ENCODE peak calls at places on chromosomes 16 and 17, in nine cellular contexts. Z is sigmoid colon; G is tibial nerve; K is Panc1; X is pancreas; J is adrenal gland; D is H9; B is CD8-positive, alpha-beta T cell; F is neuronal stem cell. Y is an unnamed sample.
A peak's percentile ranks its signal among the peaks of the same experiment; 100 is the strongest.

GRCh38 chr17:78947235-78948153 is 22.3 kb upstream of the TIMP2 start:
- DNase-seq in Z (no peak), J (peak; percentile 56), G (no peak), B (no peak), D (no peak), F (no peak), K (no peak), X (peak; percentile 78), Y (no peak)

GRCh38 chr16:19219836-19220235 is 51.8 kb downstream of the SYT17 start:
- DNase-seq in J (no peak), X (no peak), K (no peak), F (no peak), Z (no peak), D (no peak), G (no peak), B (no peak), Y (no peak)

GRCh38 chr17:79624658-79625478 is 14.0 kb upstream of the RBFOX3 start:
- DNase-seq in D (peak; percentile 32), K (no peak), J (peak; percentile 1), Z (peak; percentile 38), B (no peak), X (no peak), F (no peak), G (no peak), Y (no peak)

GRCh38 chr16:9630985-9631384 is 539.5 kb downstream of the HAPSTR1 start:
- DNase-seq in K (no peak), D (no peak), Z (no peak), G (no peak), X (no peak), F (no peak), J (no peak), B (no peak), Y (no peak)

GRCh38 chr17:79360196-79360595 is 250.7 kb downstream of the RBFOX3 start:
- DNase-seq in F (no peak), K (no peak), G (no peak), X (no peak), Z (no peak), J (no peak), B (no peak), D (no peak), Y (peak; percentile 45)

GRCh38 chr17:41518789-41519449 is at the start of gene KRT15:
- DNase-seq in G (no peak), X (no peak), B (no peak), K (no peak), F (no peak), J (no peak), Z (no peak), D (no peak), Y (no peak)

GRCh38 chr17:74040291-74040690 is 163.2 kb upstream of the RPL38 start:
- DNase-seq in X (no peak), Z (no peak), F (no peak), B (no peak), K (no peak), G (no peak), D (no peak), J (no peak), Y (no peak)

GRCh38 chr17:39132192-39132600 is 19.2 kb downstream of the PLXDC1 start:
- DNase-seq in J (no peak), X (no peak), D (no peak), B (no peak), Z (peak; percentile 78), G (peak; percentile 51), K (no peak), F (no peak), Y (no peak)

GRCh38 chr16:85492617-85492957 is 120.5 kb upstream of the GSE1 start:
- DNase-seq in B (no peak), G (no peak), F (no peak), K (no peak), J (no peak), X (no peak), Z (no peak), D (no peak), Y (no peak)

GRCh38 chr16:85488414-85488813 is 124.7 kb upstream of the GSE1 start:
- DNase-seq in Z (no peak), D (no peak), B (no peak), G (no peak), F (no peak), X (no peak), J (no peak), K (no peak), Y (no peak)

GRCh38 chr16:85491798-85492616 is 121.1 kb upstream of the GSE1 start:
- DNase-seq in Z (peak; percentile 91), B (no peak), D (no peak), G (no peak), F (no peak), K (no peak), X (peak; percentile 93), J (peak; percentile 86), Y (peak; percentile 41)

GRCh38 chr16:85490407-85490806 is 122.7 kb upstream of the GSE1 start:
- DNase-seq in G (no peak), X (no peak), D (no peak), Z (no peak), F (no peak), J (no peak), K (no peak), B (no peak), Y (no peak)

GRCh38 chr16:85490971-85491771 is 122.0 kb upstream of the GSE1 start:
- DNase-seq in J (no peak), G (no peak), D (peak; percentile 60), B (peak; percentile 61), Z (no peak), K (peak; percentile 30), X (peak; percentile 30), F (no peak), Y (peak; percentile 31)
- H3K4me1 ChIP-seq in J (peaks cover 18% of the 10 kb centered on the region), G (no peaks in the 10 kb centered on the region), D (no peaks in the 10 kb centered on the region), B (peaks cover 19% of the 10 kb centered on the region), Z (peaks cover 22% of the 10 kb centered on the region), K (peaks cover 4% of the 10 kb centered on the region), X (peaks cover 22% of the 10 kb centered on the region), F (peaks cover 6% of the 10 kb centered on the region), Y (peaks cover 25% of the 10 kb centered on the region)

DNA sequence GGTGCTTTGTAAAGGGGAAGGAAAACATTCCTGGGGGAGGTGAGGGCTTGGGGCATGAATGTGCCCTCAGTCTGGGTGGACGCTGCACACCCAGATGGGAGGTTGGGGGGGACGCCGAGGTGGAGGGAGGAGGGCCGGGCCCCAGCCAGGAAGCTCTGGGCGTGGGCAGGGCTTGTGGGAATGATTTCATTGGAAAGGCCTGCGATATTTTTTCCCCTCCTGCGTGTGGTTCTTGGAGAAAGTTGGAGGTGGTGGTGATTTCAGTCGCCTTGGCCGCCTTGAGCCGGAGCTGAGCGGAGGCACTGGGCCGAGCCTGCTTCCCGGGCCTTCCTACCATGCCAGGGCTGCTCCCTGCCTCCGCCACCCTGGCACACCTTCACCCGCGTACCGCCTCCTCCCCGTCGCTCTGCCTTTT is 26.4 kb upstream of the CLEC18A start:
- DNase-seq in K (no peak), Z (peak; percentile 74), G (peak; percentile 66), J (no peak), F (no peak), D (no peak), B (no peak), X (peak; percentile 61), Y (no peak)
- H3K4me1 ChIP-seq in K (no peaks in the 10 kb centered on the region), Z (peaks cover 28% of the 10 kb centered on the region), G (no peaks in the 10 kb centered on the region), J (peaks cover 11% of the 10 kb centered on the region), F (peaks cover 4% of the 10 kb centered on the region), D (peaks cover 6% of the 10 kb centered on the region), B (no peaks in the 10 kb centered on the region), X (no peaks in the 10 kb centered on the region), Y (no peaks in the 10 kb centered on the region)

GRCh38 chr16:89317729-89318429 is 100.4 kb downstream of the ZNF778 start:
- DNase-seq in X (no peak), J (no peak), Z (no peak), B (no peak), K (no peak), F (no peak), G (no peak), D (no peak), Y (no peak)

GRCh38 chr16:89315791-89316581 is 98.5 kb downstream of the ZNF778 start:
- DNase-seq in K (peak; percentile 83), B (peak; percentile 83), J (peak; percentile 63), F (no peak), X (no peak), D (no peak), Z (no peak), G (no peak), Y (no peak)

GRCh38 chr16:89317101-89317671 is 99.7 kb downstream of the ZNF778 start:
- DNase-seq in J (no peak), Z (no peak), X (no peak), G (no peak), F (no peak), D (no peak), B (no peak), K (no peak), Y (no peak)

GRCh38 chr16:89315271-89315670 is 97.8 kb downstream of the ZNF778 start:
- DNase-seq in D (no peak), B (no peak), X (no peak), Z (no peak), K (no peak), F (no peak), J (no peak), G (no peak), Y (no peak)

DNA sequence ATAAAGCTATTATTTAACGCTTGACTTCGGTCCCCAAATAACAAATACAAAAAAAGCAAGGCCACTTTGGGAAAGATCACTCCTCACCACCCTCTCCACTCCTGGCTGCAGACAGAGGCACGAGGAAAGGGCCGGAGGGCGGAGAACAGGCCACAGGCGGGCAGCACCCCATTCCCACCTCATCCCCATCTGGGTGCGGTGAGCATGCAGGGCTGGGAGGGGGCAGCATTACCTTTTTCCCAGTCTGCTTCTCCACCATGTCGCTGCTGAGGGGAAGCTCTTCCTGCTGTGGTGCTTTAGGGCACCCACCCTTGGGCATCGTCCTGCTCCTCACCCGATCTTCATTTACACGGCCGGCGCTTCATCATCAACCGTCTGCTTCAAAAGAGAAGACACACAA is 99.2 kb downstream of the ZNF778 start:
- DNase-seq in X (no peak), G (no peak), K (no peak), Z (no peak), F (no peak), J (no peak), B (no peak), D (no peak), Y (no peak)
- H3K4me1 ChIP-seq in X (peaks cover 25% of the 10 kb centered on the region), G (no peaks in the 10 kb centered on the region), K (peaks cover 82% of the 10 kb centered on the region), Z (peaks cover 33% of the 10 kb centered on the region), F (peaks cover 12% of the 10 kb centered on the region), J (peaks cover 37% of the 10 kb centered on the region), B (peaks cover 93% of the 10 kb centered on the region), D (peaks cover 8% of the 10 kb centered on the region), Y (peaks cover 61% of the 10 kb centered on the region)

GRCh38 chr16:69190598-69190997 is 3.6 kb downstream of the SNTB2 start:
- DNase-seq in D (no peak), G (no peak), Z (no peak), J (no peak), X (no peak), F (no peak), K (no peak), B (no peak), Y (no peak)

GRCh38 chr16:69187891-69188451 is 1.0 kb downstream of the SNTB2 start:
- DNase-seq in J (no peak), D (no peak), B (peak; percentile 60), F (peak; percentile 31), K (no peak), X (peak; percentile 16), G (peak; percentile 48), Z (peak; percentile 83), Y (no peak)

GRCh38 chr16:69188716-69189115 is 1.8 kb downstream of the SNTB2 start:
- DNase-seq in D (no peak), X (no peak), F (no peak), B (no peak), G (no peak), J (no peak), Z (peak; percentile 56), K (no peak), Y (no peak)

GRCh38 chr16:69191136-69191535 is 4.2 kb downstream of the SNTB2 start:
- DNase-seq in F (no peak), B (no peak), K (no peak), X (no peak), J (no peak), G (no peak), D (no peak), Z (no peak), Y (no peak)

GRCh38 chr16:69190046-69190588 is 3.2 kb downstream of the SNTB2 start:
- DNase-seq in D (no peak), Z (no peak), J (no peak), B (no peak), G (no peak), K (no peak), F (no peak), X (no peak), Y (no peak)
- H3K4me1 ChIP-seq in D (no peaks in the 10 kb centered on the region), Z (peaks cover 55% of the 10 kb centered on the region), J (peaks cover 21% of the 10 kb centered on the region), B (peaks cover 32% of the 10 kb centered on the region), G (no peaks in the 10 kb centered on the region), K (peaks cover 33% of the 10 kb centered on the region), F (peaks cover 5% of the 10 kb centered on the region), X (peaks cover 39% of the 10 kb centered on the region), Y (peaks cover 8% of the 10 kb centered on the region)